ENCODE peak calls at places on chromosomes 13 and 19, in six cellular contexts. H, Z, T, D, O and K are unnamed samples.

GRCh38 chr13:45055198-45055901 is 65.0 kb upstream of the GTF2F2 start:
- DNase-seq in H (no peak), Z (no peak), T (no peak), D (peak), O (no peak), K (no peak)

GRCh38 chr13:34900288-34900739 is 41.8 kb upstream of the NBEA start:
- DNase-seq in H (no peak), Z (no peak), T (no peak), D (no peak), O (no peak), K (no peak)

GRCh38 chr19:52896431-52897148 is 845 bp downstream of the ZNF320 start:
- DNase-seq in H (no peak), Z (peak), T (no peak), D (peak), O (peak), K (no peak)

GRCh38 chr13:21234537-21234936 is 58.1 kb downstream of the MRPL57 start:
- DNase-seq in H (no peak), Z (no peak), T (no peak), D (no peak), O (peak), K (no peak)

GRCh38 chr19:55695511-55696290 is 20.7 kb downstream of the EPN1 start:
- DNase-seq in H (no peak), Z (no peak), T (no peak), D (no peak), O (no peak), K (no peak)

GRCh38 chr13:23381877-23382276 is 51.6 kb downstream of the SACS start:
- DNase-seq in H (no peak), Z (no peak), T (no peak), D (no peak), O (no peak), K (no peak)

GRCh38 chr13:22454586-22454985 is 726.2 kb upstream of the SGCG start:
- DNase-seq in H (no peak), Z (no peak), T (no peak), D (no peak), O (peak), K (no peak)

GRCh38 chr19:17058236-17058635 is 17.0 kb downstream of the HAUS8 start:
- DNase-seq in H (no peak), Z (no peak), T (no peak), D (peak), O (no peak), K (no peak)

GRCh38 chr13:25468330-25469178 is 96.8 kb downstream of the ATP8A2 start:
- DNase-seq in H (no peak), Z (no peak), T (peak), D (peak), O (peak), K (peak)

GRCh38 chr19:4324228-4324627 is 14.4 kb downstream of the STAP2 start:
- DNase-seq in H (no peak), Z (no peak), T (no peak), D (no peak), O (no peak), K (no peak)

GRCh38 chr19:10761443-10762242 is 43.8 kb downstream of the DNM2 start:
- DNase-seq in H (no peak), Z (no peak), T (no peak), D (no peak), O (no peak), K (no peak)

GRCh38 chr13:34762312-34762711 is 179.8 kb upstream of the NBEA start:
- DNase-seq in H (no peak), Z (no peak), T (no peak), D (peak), O (no peak), K (no peak)

GRCh38 chr19:32018014-32018413 is 327.4 kb upstream of the ZNF507 start:
- DNase-seq in H (no peak), Z (no peak), T (no peak), D (peak), O (no peak), K (no peak)

GRCh38 chr13:47794963-47795362 is 206.1 kb downstream of the SUCLA2 start:
- DNase-seq in H (no peak), Z (no peak), T (no peak), D (no peak), O (no peak), K (no peak)

GRCh38 chr13:97223711-97224461 is 1.8 kb downstream of the MBNL2 start:
- DNase-seq in H (peak), Z (peak), T (no peak), D (peak), O (peak), K (no peak)

GRCh38 chr19:38277969-38278680 is 13.8 kb downstream of the SPINT2 start:
- DNase-seq in H (no peak), Z (no peak), T (no peak), D (no peak), O (no peak), K (no peak)

GRCh38 chr13:27794075-27794691 is 1.9 kb downstream of the GSX1 start:
- DNase-seq in H (no peak), Z (no peak), T (no peak), D (no peak), O (peak), K (no peak)

GRCh38 chr13:111469450-111469849 is 149.0 kb downstream of the TEX29 start:
- DNase-seq in H (no peak), Z (no peak), T (no peak), D (no peak), O (no peak), K (no peak)

GRCh38 chr13:110449225-110450015 is 112.1 kb downstream of the RAB20 start:
- DNase-seq in H (no peak), Z (no peak), T (no peak), D (no peak), O (no peak), K (no peak)

GRCh38 chr19:15251749-15252397 is 19.6 kb upstream of the EPHX3 start:
- DNase-seq in H (no peak), Z (peak), T (peak), D (peak), O (peak), K (no peak)

GRCh38 chr13:41244555-41244954 is 18.8 kb downstream of the MTRF1 start:
- DNase-seq in H (no peak), Z (no peak), T (no peak), D (peak), O (no peak), K (no peak)

GRCh38 chr19:10892256-10892655 is 20.9 kb downstream of the CARM1 start:
- DNase-seq in H (no peak), Z (no peak), T (no peak), D (no peak), O (no peak), K (no peak)

GRCh38 chr19:49338691-49339363 is 3.6 kb downstream of the CD37 start:
- DNase-seq in H (no peak), Z (peak), T (peak), D (peak), O (peak), K (no peak)

GRCh38 chr19:46408611-46409039 is 4.7 kb downstream of the CCDC8 start:
- DNase-seq in H (no peak), Z (peak), T (no peak), D (peak), O (peak), K (no peak)

GRCh38 chr13:44710576-44710975 is 134.4 kb upstream of the TSC22D1 start:
- DNase-seq in H (no peak), Z (no peak), T (no peak), D (peak), O (no peak), K (no peak)

GRCh38 chr19:39038098-39038497 is 5.7 kb upstream of the FBXO27 start:
- DNase-seq in H (no peak), Z (peak), T (no peak), D (peak), O (peak), K (peak)

GRCh38 chr13:97259787-97260641 is 37.9 kb downstream of the MBNL2 start:
- DNase-seq in H (no peak), Z (no peak), T (no peak), D (peak), O (peak), K (no peak)

GRCh38 chr13:92900455-92900854 is 326.2 kb upstream of the GPC6 start:
- DNase-seq in H (no peak), Z (no peak), T (no peak), D (no peak), O (no peak), K (no peak)

GRCh38 chr19:43525836-43526771 is 897 bp downstream of the ETHE1 start:
- DNase-seq in H (no peak), Z (no peak), T (peak), D (peak), O (peak), K (no peak)

GRCh38 chr13:73934215-73934623 is 200.0 kb downstream of the KLF12 start:
- DNase-seq in H (no peak), Z (no peak), T (no peak), D (peak), O (no peak), K (no peak)

GRCh38 chr13:50116430-50116973 is 101.3 kb downstream of the KCNRG start:
- DNase-seq in H (no peak), Z (no peak), T (no peak), D (peak), O (no peak), K (no peak)

GRCh38 chr13:23500858-23501257 is 67.4 kb upstream of the SACS start:
- DNase-seq in H (no peak), Z (no peak), T (no peak), D (peak), O (no peak), K (no peak)

GRCh38 chr19:16442386-16443276 is 29.1 kb downstream of the EPS15L1 start:
- DNase-seq in H (no peak), Z (no peak), T (no peak), D (no peak), O (no peak), K (no peak)

GRCh38 chr19:44690131-44690440 is 8.9 kb upstream of the CEACAM16 start:
- DNase-seq in H (no peak), Z (no peak), T (no peak), D (no peak), O (no peak), K (no peak)

GRCh38 chr19:44692379-44692721 is 6.6 kb upstream of the CEACAM16 start:
- DNase-seq in H (no peak), Z (no peak), T (no peak), D (no peak), O (no peak), K (no peak)

GRCh38 chr19:44696939-44697669 is 1.8 kb upstream of the CEACAM16 start:
- DNase-seq in H (no peak), Z (peak), T (no peak), D (no peak), O (no peak), K (no peak)

GRCh38 chr19:44697670-44698034 is 1.3 kb upstream of the CEACAM16 start:
- DNase-seq in H (no peak), Z (no peak), T (no peak), D (no peak), O (no peak), K (no peak)

GRCh38 chr19:44694184-44694579 is 4.8 kb upstream of the CEACAM16 start:
- DNase-seq in H (no peak), Z (no peak), T (no peak), D (no peak), O (no peak), K (no peak)
- TF ChIP-seq CTCF in H (peak), Z (no peak), T (peak), D (peak), O (no peak), K (peak)

GRCh38 chr13:31910633-31911032 is 120.9 kb upstream of the FRY start:
- DNase-seq in H (no peak), Z (no peak), T (no peak), D (no peak), O (no peak), K (no peak)

GRCh38 chr13:31914843-31915242 is 116.7 kb upstream of the FRY start:
- DNase-seq in H (no peak), Z (no peak), T (no peak), D (no peak), O (no peak), K (no peak)

GRCh38 chr13:31912641-31913401 is 118.8 kb upstream of the FRY start:
- DNase-seq in H (no peak), Z (no peak), T (no peak), D (peak), O (no peak), K (no peak)

GRCh38 chr13:31909889-31910551 is 121.6 kb upstream of the FRY start:
- DNase-seq in H (peak), Z (peak), T (peak), D (peak), O (peak), K (no peak)

DNA sequence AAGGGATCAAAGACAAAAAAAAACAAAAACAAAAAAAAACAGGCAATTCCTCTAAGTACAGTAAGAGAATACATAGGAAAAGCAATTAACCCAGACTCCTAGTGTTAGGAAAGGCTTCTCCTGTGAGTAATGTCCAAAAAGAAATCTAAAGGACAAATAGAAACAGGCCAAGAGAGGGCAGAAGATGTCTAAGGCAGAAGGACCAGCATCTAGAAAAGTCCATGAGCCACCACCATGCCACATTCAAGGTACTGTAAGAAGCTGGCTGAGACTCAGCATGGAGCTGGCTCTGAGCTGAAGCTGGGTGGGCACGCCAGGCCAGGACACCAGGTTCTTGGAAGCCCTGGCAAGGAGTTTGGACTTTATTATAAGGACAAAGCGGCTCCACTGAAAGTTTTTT is 118.1 kb upstream of the FRY start:
- DNase-seq in H (no peak), Z (peak), T (no peak), D (no peak), O (no peak), K (no peak)
- TF ChIP-seq CTCF in H (no peak), Z (no peak), T (no peak), D (no peak), O (no peak), K (no peak)

DNA sequence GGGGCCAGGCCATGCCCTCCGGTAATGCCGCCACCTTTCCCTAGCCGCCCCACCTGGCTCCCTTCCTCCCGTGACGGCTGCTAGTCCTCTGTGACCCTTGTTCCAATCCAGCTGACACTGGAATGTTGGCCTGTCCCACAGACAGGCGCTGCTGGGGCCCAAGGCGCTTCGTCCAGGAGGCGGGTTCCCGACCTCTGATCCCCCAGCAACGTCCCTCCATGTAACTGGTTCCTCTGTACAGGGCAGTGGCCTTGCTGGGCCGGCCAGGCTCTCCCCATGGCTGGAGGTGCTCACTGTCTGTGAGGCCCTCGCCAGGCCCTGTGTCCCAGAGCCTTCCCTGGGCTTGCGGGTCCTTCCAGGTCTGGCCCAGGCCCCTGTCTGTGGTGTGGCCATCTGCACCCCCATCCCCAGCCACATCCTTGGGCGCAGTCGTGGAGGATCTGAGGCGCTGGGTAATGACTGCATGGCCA is 6.8 kb upstream of the GRIN3B start:
- DNase-seq in H (no peak), Z (no peak), T (no peak), D (no peak), O (no peak), K (no peak)
- TF ChIP-seq CTCF in H (no peak), Z (no peak), T (no peak), D (no peak), O (no peak), K (no peak)

GRCh38 chr13:91401916-91402315 is 3.5 kb downstream of the GPC5 start:
- DNase-seq in H (no peak), Z (no peak), T (no peak), D (no peak), O (no peak), K (no peak)

GRCh38 chr13:91405240-91405639 is 6.8 kb downstream of the GPC5 start:
- DNase-seq in H (no peak), Z (no peak), T (no peak), D (no peak), O (no peak), K (no peak)

GRCh38 chr13:91409661-91410060 is 11.2 kb downstream of the GPC5 start:
- DNase-seq in H (no peak), Z (no peak), T (no peak), D (no peak), O (no peak), K (no peak)

GRCh38 chr13:91406619-91407018 is 8.2 kb downstream of the GPC5 start:
- DNase-seq in H (peak), Z (no peak), T (no peak), D (peak), O (no peak), K (no peak)
- TF ChIP-seq CTCF in H (peak), Z (no peak), T (peak), D (peak), O (peak), K (peak)

DNA sequence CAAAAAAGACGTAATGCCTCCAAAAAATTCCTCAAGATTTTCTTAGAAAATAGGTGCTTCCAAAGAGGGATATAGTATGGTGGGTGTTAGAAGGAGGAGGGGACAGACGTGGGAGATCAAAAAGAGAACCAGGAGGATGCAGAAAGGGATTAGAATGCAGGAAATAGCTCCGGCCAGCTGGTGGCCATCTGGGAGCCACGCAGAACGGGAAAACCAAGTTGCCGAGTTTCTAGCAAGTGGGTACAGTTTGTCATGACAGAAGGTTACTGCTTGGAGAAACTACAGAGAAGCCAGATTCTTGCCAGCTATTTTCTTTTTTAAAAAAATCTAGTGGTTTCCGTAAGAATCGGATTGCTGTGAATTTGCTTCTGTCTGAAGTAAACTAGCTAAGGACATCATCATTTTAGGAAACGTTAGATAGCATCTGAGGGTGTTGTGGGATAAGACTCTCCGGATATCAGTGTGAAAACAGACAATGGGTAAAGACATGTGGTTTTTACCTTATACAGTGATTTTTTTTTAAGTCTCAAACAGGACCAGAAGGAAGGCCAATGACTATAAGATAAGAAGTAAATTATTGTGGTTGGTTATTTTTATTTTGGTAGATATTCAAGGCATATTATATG is 104.9 kb downstream of the HSPH1 start:
- DNase-seq in H (no peak), Z (no peak), T (no peak), D (no peak), O (no peak), K (no peak)
- TF ChIP-seq CTCF in H (no peak), Z (no peak), T (no peak), D (no peak), O (no peak), K (no peak)